ENCODE peak calls at places on chromosomes 11 and 22, in nine cellular contexts. H is KG1; R is CD4-positive, alpha-beta T cell; N is GM04504; Z is Caki2; X is left kidney; U is EL; W is stimulated activated CD8-positive, alpha-beta memory T cell treated with anti-CD3 and anti-CD28 coated beads, Interleukin-15, amount 100 ng/mL, for 1 hour; T is fibroblast of villous mesenchyme. M is an unnamed sample.

GRCh38 chr11:126570489-126570888 is 215.0 kb downstream of the ST3GAL4 start:
- DNase-seq in Z (no peak), R (no peak), U (no peak), W (no peak), X (no peak), T (no peak), H (no peak), N (no peak), M (no peak)

GRCh38 chr11:70282012-70282411 is 11.5 kb downstream of the PPFIA1 start:
- DNase-seq in N (no peak), Z (no peak), T (no peak), H (no peak), X (no peak), W (no peak), U (no peak), R (no peak), M (no peak)

GRCh38 chr11:61966673-61967176 is 709 bp downstream of the FTH1 start:
- DNase-seq in T (peak; percentile 36), U (peak; percentile 45), R (peak; percentile 44), H (no peak), X (peak; percentile 64), Z (peak; percentile 41), W (peak; percentile 14), N (no peak), M (peak; percentile 46)

GRCh38 chr11:8699903-8700302 is 17.3 kb downstream of the RPL27A start:
- DNase-seq in X (no peak), U (peak; percentile 61), R (no peak), N (no peak), T (no peak), H (no peak), Z (no peak), W (no peak), M (no peak)

GRCh38 chr11:35786918-35787557 is 124.5 kb downstream of the TRIM44 start:
- DNase-seq in W (no peak), X (peak; percentile 68), Z (no peak), N (no peak), R (no peak), T (peak; percentile 76), U (peak; percentile 64), H (no peak), M (peak; percentile 54)

GRCh38 chr11:108788565-108789199 is 123.8 kb downstream of the DDX10 start:
- DNase-seq in N (peak; percentile 20), R (no peak), H (no peak), T (peak; percentile 51), Z (no peak), X (peak; percentile 29), U (peak; percentile 45), W (no peak), M (no peak)

GRCh38 chr22:45212306-45212709 is 28.4 kb downstream of the KIAA0930 start:
- DNase-seq in R (no peak), N (peak; percentile 86), H (no peak), Z (peak; percentile 94), W (no peak), U (peak; percentile 95), X (peak; percentile 47), T (peak; percentile 95), M (peak; percentile 89)

GRCh38 chr11:10633261-10633660 is 60.3 kb downstream of the IRAG1 start:
- DNase-seq in W (no peak), U (no peak), Z (no peak), T (no peak), R (no peak), X (peak; percentile 57), H (no peak), N (no peak), M (no peak)

GRCh38 chr11:100827934-100828661 is 141.0 kb downstream of the ARHGAP42 start:
- DNase-seq in H (peak; percentile 4), W (no peak), T (peak; percentile 20), U (no peak), Z (peak; percentile 88), R (no peak), X (peak; percentile 72), N (no peak), M (no peak)

GRCh38 chr11:1153951-1154487 is 3.7 kb upstream of the MUC5AC start:
- DNase-seq in R (peak; percentile 30), T (peak; percentile 81), N (peak; percentile 94), U (peak; percentile 99), Z (peak; percentile 95), W (no peak), H (no peak), X (no peak), M (peak; percentile 78)

GRCh38 chr22:40247976-40248375 is 70.3 kb downstream of the TNRC6B start:
- DNase-seq in T (no peak), X (no peak), W (peak; percentile 29), Z (no peak), H (no peak), U (no peak), N (no peak), R (peak; percentile 54), M (no peak)

GRCh38 chr11:121891134-121891533 is 224.9 kb downstream of the BLID start:
- DNase-seq in R (no peak), Z (no peak), U (no peak), N (no peak), W (no peak), T (no peak), H (no peak), X (no peak), M (no peak)

GRCh38 chr11:128814856-128815705 is 52.0 kb downstream of the KCNJ1 start:
- DNase-seq in U (peak; percentile 93), N (peak; percentile 85), X (peak; percentile 95), Z (no peak), R (no peak), H (no peak), T (peak; percentile 86), W (no peak), M (no peak)

GRCh38 chr11:134230339-134230738 is 5.9 kb downstream of the VPS26B start:
- DNase-seq in W (no peak), N (no peak), R (no peak), U (no peak), T (no peak), H (no peak), X (peak; percentile 18), Z (no peak), M (no peak)

GRCh38 chr11:67629386-67630229 is at the start of gene NUDT8:
- DNase-seq in H (peak; percentile 86), X (peak; percentile 90), U (peak; percentile 80), Z (peak; percentile 80), N (peak; percentile 46), T (peak; percentile 78), R (peak; percentile 88), W (peak; percentile 93), M (peak; percentile 97)

GRCh38 chr11:129973809-129974208 is 28.8 kb downstream of the PRDM10 start:
- DNase-seq in H (no peak), U (no peak), X (peak; percentile 83), R (no peak), T (no peak), Z (no peak), N (no peak), W (no peak), M (peak; percentile 50)

GRCh38 chr22:18154821-18155390 is 4.9 kb downstream of the USP18 start:
- DNase-seq in T (no peak), Z (no peak), X (no peak), H (no peak), R (no peak), U (peak; percentile 28), W (no peak), N (no peak), M (no peak)

GRCh38 chr11:7657306-7658025 is 15.8 kb downstream of the CYB5R2 start:
- DNase-seq in H (no peak), X (peak; percentile 91), T (peak; percentile 71), W (no peak), Z (peak; percentile 53), R (no peak), N (peak; percentile 57), U (peak; percentile 67), M (no peak)

GRCh38 chr11:15170170-15170569 is 55.4 kb downstream of the INSC start:
- DNase-seq in T (peak; percentile 54), U (no peak), W (no peak), Z (no peak), H (no peak), R (no peak), N (no peak), X (peak; percentile 7), M (no peak)

GRCh38 chr11:95897731-95898130 is 26.2 kb downstream of the MTMR2 start:
- DNase-seq in H (no peak), T (no peak), Z (peak; percentile 69), W (no peak), R (no peak), N (no peak), U (no peak), X (peak; percentile 2), M (no peak)

GRCh38 chr11:21794306-21794705 is 398.6 kb upstream of the ANO5 start:
- DNase-seq in X (no peak), T (no peak), R (no peak), W (no peak), U (no peak), N (no peak), Z (no peak), H (no peak), M (no peak)

GRCh38 chr11:100473390-100473740 is 213.7 kb upstream of the ARHGAP42 start:
- DNase-seq in T (no peak), R (no peak), W (no peak), U (no peak), Z (no peak), H (no peak), X (no peak), N (no peak), M (no peak)

GRCh38 chr22:49291781-49292180 is 535.9 kb downstream of the BRD1 start:
- DNase-seq in N (no peak), R (no peak), H (no peak), U (no peak), X (no peak), W (no peak), T (no peak), Z (no peak), M (no peak)

GRCh38 chr11:45997599-45997998 is 75.1 kb downstream of the LARGE2 start:
- DNase-seq in N (no peak), T (no peak), W (no peak), R (no peak), U (no peak), Z (no peak), H (no peak), X (no peak), M (no peak)

GRCh38 chr22:23781065-23781464 is 5.7 kb upstream of the SMARCB1 start:
- DNase-seq in W (no peak), U (no peak), Z (no peak), H (no peak), N (no peak), R (no peak), X (no peak), T (no peak), M (no peak)

GRCh38 chr11:73469401-73469800 is 93.2 kb downstream of the RELT start:
- DNase-seq in Z (no peak), N (no peak), T (no peak), H (no peak), U (no peak), X (no peak), W (no peak), R (no peak), M (no peak)

GRCh38 chr22:43867839-43868652 is 5.7 kb upstream of the SULT4A1 start:
- DNase-seq in X (peak; percentile 93), Z (peak; percentile 54), W (no peak), T (peak; percentile 70), R (no peak), H (peak; percentile 4), U (peak; percentile 53), N (peak; percentile 25), M (peak; percentile 55)